ENCODE peak calls at places on chromosome 16, in ten cellular contexts. One of them, this sample, is unnamed.

GRCh38 chr16:60151987-60152386 is 1417.9 kb upstream of the GOT2 start:
- DNase-seq in GM20000: no peak
- DNase-seq in pancreas: no peak
- DNase-seq in stimulated activated CD4-positive, alpha-beta T cell treated with anti-CD3 and anti-CD28 coated beads, Interleukin-15, amount 100 ng/mL, for 1 hour: no peak
- DNase-seq in progenitor cell of endocrine pancreas: no peak
- DNase-seq in H7: no peak
- DNase-seq in MCF 10A: no peak
- DNase-seq in gastrocnemius medialis: no peak
- DNase-seq in GM12865: no peak
- DNase-seq in A673: no peak
- DNase-seq in this sample: no peak

GRCh38 chr16:972316-973002 is 1.7 kb upstream of the LMF1 start:
- DNase-seq in GM20000: no peak
- DNase-seq in pancreas: peak; percentile 75
- DNase-seq in stimulated activated CD4-positive, alpha-beta T cell treated with anti-CD3 and anti-CD28 coated beads, Interleukin-15, amount 100 ng/mL, for 1 hour: no peak
- DNase-seq in progenitor cell of endocrine pancreas: peak; percentile 36
- DNase-seq in H7: no peak
- DNase-seq in MCF 10A: no peak
- DNase-seq in gastrocnemius medialis: no peak
- DNase-seq in GM12865: no peak
- DNase-seq in A673: no peak
- DNase-seq in this sample: no peak

GRCh38 chr16:2482181-2483107 is 7.5 kb downstream of the TBC1D24 start:
- DNase-seq in GM20000: no peak
- DNase-seq in pancreas: peak; percentile 72
- DNase-seq in stimulated activated CD4-positive, alpha-beta T cell treated with anti-CD3 and anti-CD28 coated beads, Interleukin-15, amount 100 ng/mL, for 1 hour: no peak
- DNase-seq in progenitor cell of endocrine pancreas: no peak
- DNase-seq in H7: no peak
- DNase-seq in MCF 10A: no peak
- DNase-seq in gastrocnemius medialis: peak; percentile 83
- DNase-seq in GM12865: no peak
- DNase-seq in A673: no peak
- DNase-seq in this sample: no peak

GRCh38 chr16:68283346-68283745 is 19.0 kb downstream of the SLC7A6 start:
- DNase-seq in GM20000: no peak
- DNase-seq in pancreas: no peak
- DNase-seq in stimulated activated CD4-positive, alpha-beta T cell treated with anti-CD3 and anti-CD28 coated beads, Interleukin-15, amount 100 ng/mL, for 1 hour: no peak
- DNase-seq in progenitor cell of endocrine pancreas: no peak
- DNase-seq in H7: no peak
- DNase-seq in MCF 10A: no peak
- DNase-seq in gastrocnemius medialis: no peak
- DNase-seq in GM12865: no peak
- DNase-seq in A673: no peak
- DNase-seq in this sample: no peak

GRCh38 chr16:14181371-14182050 is 110.4 kb downstream of the MRTFB start:
- DNase-seq in GM20000: no peak
- DNase-seq in pancreas: no peak
- DNase-seq in stimulated activated CD4-positive, alpha-beta T cell treated with anti-CD3 and anti-CD28 coated beads, Interleukin-15, amount 100 ng/mL, for 1 hour: no peak
- DNase-seq in progenitor cell of endocrine pancreas: no peak
- DNase-seq in H7: no peak
- DNase-seq in MCF 10A: peak; percentile 64
- DNase-seq in gastrocnemius medialis: no peak
- DNase-seq in GM12865: no peak
- DNase-seq in A673: peak; percentile 76
- DNase-seq in this sample: no peak

GRCh38 chr16:525520-526180 is 1.9 kb upstream of the CAPN15 start:
- DNase-seq in GM20000: peak; percentile 74
- DNase-seq in pancreas: peak; percentile 77
- DNase-seq in stimulated activated CD4-positive, alpha-beta T cell treated with anti-CD3 and anti-CD28 coated beads, Interleukin-15, amount 100 ng/mL, for 1 hour: peak; percentile 47
- DNase-seq in progenitor cell of endocrine pancreas: no peak
- DNase-seq in H7: no peak
- DNase-seq in MCF 10A: peak; percentile 92
- DNase-seq in gastrocnemius medialis: no peak
- DNase-seq in GM12865: peak; percentile 91
- DNase-seq in A673: peak; percentile 58
- DNase-seq in this sample: no peak

GRCh38 chr16:85192736-85193493 is 80.6 kb upstream of the CIBAR2 start:
- DNase-seq in GM20000: no peak
- DNase-seq in pancreas: peak; percentile 38
- DNase-seq in stimulated activated CD4-positive, alpha-beta T cell treated with anti-CD3 and anti-CD28 coated beads, Interleukin-15, amount 100 ng/mL, for 1 hour: no peak
- DNase-seq in progenitor cell of endocrine pancreas: no peak
- DNase-seq in H7: no peak
- DNase-seq in MCF 10A: no peak
- DNase-seq in gastrocnemius medialis: no peak
- DNase-seq in GM12865: no peak
- DNase-seq in A673: no peak
- DNase-seq in this sample: no peak

GRCh38 chr16:12061336-12062055 is 85.0 kb downstream of the SNX29 start:
- DNase-seq in GM20000: no peak
- DNase-seq in pancreas: no peak
- DNase-seq in stimulated activated CD4-positive, alpha-beta T cell treated with anti-CD3 and anti-CD28 coated beads, Interleukin-15, amount 100 ng/mL, for 1 hour: no peak
- DNase-seq in progenitor cell of endocrine pancreas: no peak
- DNase-seq in H7: peak; percentile 11
- DNase-seq in MCF 10A: peak; percentile 79
- DNase-seq in gastrocnemius medialis: no peak
- DNase-seq in GM12865: no peak
- DNase-seq in A673: no peak
- DNase-seq in this sample: no peak

GRCh38 chr16:554640-555413 is 5.4 kb upstream of the PRR35 start:
- DNase-seq in GM20000: no peak
- DNase-seq in pancreas: no peak
- DNase-seq in stimulated activated CD4-positive, alpha-beta T cell treated with anti-CD3 and anti-CD28 coated beads, Interleukin-15, amount 100 ng/mL, for 1 hour: no peak
- DNase-seq in progenitor cell of endocrine pancreas: no peak
- DNase-seq in H7: peak; percentile 76
- DNase-seq in MCF 10A: no peak
- DNase-seq in gastrocnemius medialis: no peak
- DNase-seq in GM12865: no peak
- DNase-seq in A673: no peak
- DNase-seq in this sample: no peak

GRCh38 chr16:72979974-72980373 is 68.0 kb downstream of the ZFHX3 start:
- DNase-seq in GM20000: no peak
- DNase-seq in pancreas: no peak
- DNase-seq in stimulated activated CD4-positive, alpha-beta T cell treated with anti-CD3 and anti-CD28 coated beads, Interleukin-15, amount 100 ng/mL, for 1 hour: no peak
- DNase-seq in progenitor cell of endocrine pancreas: no peak
- DNase-seq in H7: no peak
- DNase-seq in MCF 10A: no peak
- DNase-seq in gastrocnemius medialis: no peak
- DNase-seq in GM12865: no peak
- DNase-seq in A673: no peak
- DNase-seq in this sample: no peak

GRCh38 chr16:29820271-29820701 is at the start of gene MVP:
- DNase-seq in GM20000: peak; percentile 66
- DNase-seq in pancreas: peak; percentile 76
- DNase-seq in stimulated activated CD4-positive, alpha-beta T cell treated with anti-CD3 and anti-CD28 coated beads, Interleukin-15, amount 100 ng/mL, for 1 hour: peak; percentile 39
- DNase-seq in progenitor cell of endocrine pancreas: no peak
- DNase-seq in H7: no peak
- DNase-seq in MCF 10A: peak; percentile 79
- DNase-seq in gastrocnemius medialis: peak; percentile 61
- DNase-seq in GM12865: peak; percentile 73
- DNase-seq in A673: peak; percentile 59
- DNase-seq in this sample: no peak

GRCh38 chr16:57462209-57462977 is at the start of gene POLR2C:
- DNase-seq in GM20000: peak; percentile 94
- DNase-seq in pancreas: peak; percentile 90
- DNase-seq in stimulated activated CD4-positive, alpha-beta T cell treated with anti-CD3 and anti-CD28 coated beads, Interleukin-15, amount 100 ng/mL, for 1 hour: peak; percentile 91
- DNase-seq in progenitor cell of endocrine pancreas: peak; percentile 89
- DNase-seq in H7: peak; percentile 94
- DNase-seq in MCF 10A: peak; percentile 81
- DNase-seq in gastrocnemius medialis: peak; percentile 80
- DNase-seq in GM12865: peak; percentile 94
- DNase-seq in A673: peak; percentile 92
- DNase-seq in this sample: peak; percentile 97

GRCh38 chr16:87581867-87582220 is 20.5 kb upstream of the JPH3 start:
- DNase-seq in GM20000: no peak
- DNase-seq in pancreas: peak; percentile 41
- DNase-seq in stimulated activated CD4-positive, alpha-beta T cell treated with anti-CD3 and anti-CD28 coated beads, Interleukin-15, amount 100 ng/mL, for 1 hour: no peak
- DNase-seq in progenitor cell of endocrine pancreas: no peak
- DNase-seq in H7: no peak
- DNase-seq in MCF 10A: peak; percentile 97
- DNase-seq in gastrocnemius medialis: peak; percentile 66
- DNase-seq in GM12865: no peak
- DNase-seq in A673: no peak
- DNase-seq in this sample: peak; percentile 95

GRCh38 chr16:28879841-28880588 is 1.7 kb downstream of the ATP2A1 start:
- DNase-seq in GM20000: peak; percentile 98
- DNase-seq in pancreas: peak; percentile 86
- DNase-seq in stimulated activated CD4-positive, alpha-beta T cell treated with anti-CD3 and anti-CD28 coated beads, Interleukin-15, amount 100 ng/mL, for 1 hour: peak; percentile 90
- DNase-seq in progenitor cell of endocrine pancreas: peak; percentile 87
- DNase-seq in H7: peak; percentile 99
- DNase-seq in MCF 10A: peak; percentile 82
- DNase-seq in gastrocnemius medialis: peak; percentile 91
- DNase-seq in GM12865: peak; percentile 93
- DNase-seq in A673: peak; percentile 94
- DNase-seq in this sample: peak; percentile 97

GRCh38 chr16:57578521-57579360 is 36.3 kb downstream of the ADGRG5 start:
- DNase-seq in GM20000: no peak
- DNase-seq in pancreas: no peak
- DNase-seq in stimulated activated CD4-positive, alpha-beta T cell treated with anti-CD3 and anti-CD28 coated beads, Interleukin-15, amount 100 ng/mL, for 1 hour: no peak
- DNase-seq in progenitor cell of endocrine pancreas: no peak
- DNase-seq in H7: no peak
- DNase-seq in MCF 10A: no peak
- DNase-seq in gastrocnemius medialis: no peak
- DNase-seq in GM12865: no peak
- DNase-seq in A673: no peak
- DNase-seq in this sample: no peak

GRCh38 chr16:49194499-49195260 is 87.0 kb downstream of the CBLN1 start:
- DNase-seq in GM20000: no peak
- DNase-seq in pancreas: no peak
- DNase-seq in stimulated activated CD4-positive, alpha-beta T cell treated with anti-CD3 and anti-CD28 coated beads, Interleukin-15, amount 100 ng/mL, for 1 hour: no peak
- DNase-seq in progenitor cell of endocrine pancreas: no peak
- DNase-seq in H7: peak; percentile 31
- DNase-seq in MCF 10A: no peak
- DNase-seq in gastrocnemius medialis: no peak
- DNase-seq in GM12865: no peak
- DNase-seq in A673: no peak
- DNase-seq in this sample: no peak

GRCh38 chr16:11133344-11133921 is 122.6 kb downstream of the SOCS1 start:
- DNase-seq in GM20000: no peak
- DNase-seq in pancreas: peak; percentile 71
- DNase-seq in stimulated activated CD4-positive, alpha-beta T cell treated with anti-CD3 and anti-CD28 coated beads, Interleukin-15, amount 100 ng/mL, for 1 hour: no peak
- DNase-seq in progenitor cell of endocrine pancreas: no peak
- DNase-seq in H7: no peak
- DNase-seq in MCF 10A: peak; percentile 88
- DNase-seq in gastrocnemius medialis: peak; percentile 85
- DNase-seq in GM12865: no peak
- DNase-seq in A673: peak; percentile 51
- DNase-seq in this sample: peak; percentile 72

GRCh38 chr16:64892843-64893242 is 229.0 kb downstream of the CDH11 start:
- DNase-seq in GM20000: no peak
- DNase-seq in pancreas: no peak
- DNase-seq in stimulated activated CD4-positive, alpha-beta T cell treated with anti-CD3 and anti-CD28 coated beads, Interleukin-15, amount 100 ng/mL, for 1 hour: no peak
- DNase-seq in progenitor cell of endocrine pancreas: no peak
- DNase-seq in H7: no peak
- DNase-seq in MCF 10A: peak; percentile 74
- DNase-seq in gastrocnemius medialis: no peak
- DNase-seq in GM12865: no peak
- DNase-seq in A673: no peak
- DNase-seq in this sample: no peak

GRCh38 chr16:19242186-19242585 is 43.3 kb upstream of the CLEC19A start:
- DNase-seq in GM20000: no peak
- DNase-seq in pancreas: no peak
- DNase-seq in stimulated activated CD4-positive, alpha-beta T cell treated with anti-CD3 and anti-CD28 coated beads, Interleukin-15, amount 100 ng/mL, for 1 hour: no peak
- DNase-seq in progenitor cell of endocrine pancreas: no peak
- DNase-seq in H7: no peak
- DNase-seq in MCF 10A: peak; percentile 21
- DNase-seq in gastrocnemius medialis: no peak
- DNase-seq in GM12865: no peak
- DNase-seq in A673: no peak
- DNase-seq in this sample: no peak

This sample was measured in lower leg skin.